ENCODE peak calls at places on chromosomes 16 and 17, in nine cellular contexts. S, Z, F, A, D, U, H, X and K are unnamed samples.

GRCh38 chr16:74650966-74651567 is 15.6 kb downstream of the RFWD3 start:
- DNase-seq in S (no peak), Z (no peak), F (no peak), A (peak), D (peak), U (no peak), H (no peak), X (no peak), K (no peak)

GRCh38 chr17:47694818-47695663 is 1.1 kb downstream of the TBKBP1 start:
- DNase-seq in S (peak), Z (no peak), F (peak), A (peak), D (peak), U (peak), H (no peak), X (no peak), K (no peak)

GRCh38 chr17:80758793-80759673 is 214.4 kb downstream of the RPTOR start:
- DNase-seq in S (no peak), Z (no peak), F (no peak), A (no peak), D (no peak), U (no peak), H (no peak), X (no peak), K (peak)

GRCh38 chr17:58278661-58279015 is 2.1 kb downstream of the MPO start:
- DNase-seq in S (no peak), Z (no peak), F (no peak), A (no peak), D (no peak), U (no peak), H (no peak), X (no peak), K (no peak)

GRCh38 chr16:77788196-77789084 is at the start of gene VAT1L:
- DNase-seq in S (no peak), Z (peak), F (no peak), A (peak), D (no peak), U (peak), H (no peak), X (peak), K (peak)

GRCh38 chr17:67456889-67457288 is 79.8 kb downstream of the PITPNC1 start:
- DNase-seq in S (no peak), Z (no peak), F (no peak), A (no peak), D (no peak), U (no peak), H (no peak), X (no peak), K (no peak)

GRCh38 chr17:1201132-1201702 is 21.4 kb upstream of the ABR start:
- DNase-seq in S (peak), Z (no peak), F (no peak), A (no peak), D (peak), U (no peak), H (no peak), X (no peak), K (no peak)

GRCh38 chr17:34146440-34147043 is 108.5 kb upstream of the CCL2 start:
- DNase-seq in S (no peak), Z (no peak), F (peak), A (no peak), D (peak), U (no peak), H (peak), X (peak), K (no peak)

GRCh38 chr16:21005008-21005407 is 104.4 kb downstream of the LYRM1 start:
- DNase-seq in S (no peak), Z (no peak), F (no peak), A (no peak), D (no peak), U (no peak), H (no peak), X (no peak), K (no peak)

GRCh38 chr17:45311762-45312476 is 4.9 kb downstream of the MAP3K14 start:
- DNase-seq in S (peak), Z (no peak), F (peak), A (peak), D (peak), U (no peak), H (peak), X (no peak), K (peak)

GRCh38 chr16:89722392-89723278 is 1.3 kb downstream of the ZNF276 start:
- DNase-seq in S (peak), Z (no peak), F (no peak), A (peak), D (no peak), U (no peak), H (peak), X (peak), K (no peak)

GRCh38 chr17:77376795-77377751 is 236.3 kb downstream of the SEC14L1 start:
- DNase-seq in S (no peak), Z (no peak), F (peak), A (peak), D (no peak), U (no peak), H (no peak), X (no peak), K (peak)

GRCh38 chr17:33888455-33888854 is 366.6 kb upstream of the CCL2 start:
- DNase-seq in S (no peak), Z (no peak), F (no peak), A (no peak), D (no peak), U (no peak), H (no peak), X (no peak), K (no peak)

GRCh38 chr17:33218657-33219298 is 74.3 kb downstream of the ASIC2 start:
- DNase-seq in S (no peak), Z (peak), F (no peak), A (no peak), D (no peak), U (no peak), H (no peak), X (no peak), K (no peak)

GRCh38 chr17:67434061-67434525 is 57.0 kb downstream of the PITPNC1 start:
- DNase-seq in S (peak), Z (no peak), F (no peak), A (no peak), D (no peak), U (no peak), H (peak), X (no peak), K (no peak)

GRCh38 chr16:14097182-14097951 is 26.2 kb downstream of the MRTFB start:
- DNase-seq in S (no peak), Z (no peak), F (peak), A (no peak), D (no peak), U (no peak), H (no peak), X (no peak), K (peak)

GRCh38 chr17:66944365-66945203 is 19.9 kb upstream of the CACNG4 start:
- DNase-seq in S (peak), Z (no peak), F (no peak), A (peak), D (no peak), U (no peak), H (no peak), X (no peak), K (no peak)

GRCh38 chr17:75416006-75416405 is 10.5 kb upstream of the GRB2 start:
- DNase-seq in S (no peak), Z (no peak), F (no peak), A (no peak), D (no peak), U (no peak), H (no peak), X (no peak), K (no peak)

GRCh38 chr16:12627394-12627793 is 176.3 kb downstream of the CPPED1 start:
- DNase-seq in S (no peak), Z (no peak), F (no peak), A (no peak), D (no peak), U (no peak), H (no peak), X (no peak), K (no peak)

GRCh38 chr17:80365001-80365965 is 49.7 kb upstream of the ENDOV start:
- DNase-seq in S (peak), Z (no peak), F (no peak), A (no peak), D (no peak), U (no peak), H (no peak), X (no peak), K (no peak)

GRCh38 chr17:42422412-42422957 is 571 bp downstream of the CAVIN1 start:
- DNase-seq in S (peak), Z (peak), F (no peak), A (peak), D (no peak), U (peak), H (no peak), X (no peak), K (no peak)

GRCh38 chr17:37844158-37844976 is 79.8 kb upstream of the TBC1D3K start:
- DNase-seq in S (peak), Z (peak), F (no peak), A (peak), D (peak), U (peak), H (peak), X (no peak), K (no peak)

GRCh38 chr16:53061701-53062159 is 6.9 kb downstream of the CHD9 start:
- DNase-seq in S (peak), Z (no peak), F (no peak), A (no peak), D (peak), U (no peak), H (no peak), X (no peak), K (no peak)

GRCh38 chr17:13647551-13647950 is 45.8 kb upstream of the HS3ST3A1 start:
- DNase-seq in S (no peak), Z (no peak), F (no peak), A (no peak), D (no peak), U (no peak), H (no peak), X (no peak), K (no peak)

GRCh38 chr17:40524243-40524965 is 23.0 kb upstream of the TNS4 start:
- DNase-seq in S (peak), Z (no peak), F (no peak), A (no peak), D (no peak), U (no peak), H (no peak), X (no peak), K (no peak)

GRCh38 chr17:72134560-72135399 is 14.0 kb downstream of the SOX9 start:
- DNase-seq in S (no peak), Z (peak), F (no peak), A (no peak), D (no peak), U (no peak), H (no peak), X (no peak), K (no peak)

GRCh38 chr17:6853764-6854442 is 22.4 kb upstream of the TEKT1 start:
- DNase-seq in S (no peak), Z (no peak), F (peak), A (peak), D (peak), U (no peak), H (no peak), X (no peak), K (no peak)

GRCh38 chr17:81685108-81685507 is 1.3 kb downstream of the HGS start:
- DNase-seq in S (no peak), Z (peak), F (no peak), A (peak), D (peak), U (peak), H (no peak), X (no peak), K (no peak)

GRCh38 chr16:4837733-4838501 is 9.2 kb downstream of the GLYR1 start:
- DNase-seq in S (no peak), Z (no peak), F (no peak), A (no peak), D (no peak), U (no peak), H (no peak), X (no peak), K (no peak)

GRCh38 chr16:27628216-27628945 is 78.4 kb downstream of the KATNIP start:
- DNase-seq in S (no peak), Z (no peak), F (no peak), A (no peak), D (no peak), U (no peak), H (no peak), X (no peak), K (peak)

GRCh38 chr16:29825145-29826044 is 5.1 kb downstream of the MVP start:
- DNase-seq in S (no peak), Z (peak), F (no peak), A (peak), D (no peak), U (peak), H (no peak), X (peak), K (no peak)

GRCh38 chr17:51537996-51538550 is 277.7 kb downstream of the UTP18 start:
- DNase-seq in S (no peak), Z (no peak), F (no peak), A (no peak), D (no peak), U (no peak), H (no peak), X (no peak), K (no peak)

GRCh38 chr16:79348521-79349306 is 251.8 kb downstream of the MAF start:
- DNase-seq in S (no peak), Z (no peak), F (no peak), A (no peak), D (no peak), U (no peak), H (no peak), X (no peak), K (no peak)

GRCh38 chr16:26642047-26642664 is 424.6 kb upstream of the C16orf82 start:
- DNase-seq in S (no peak), Z (no peak), F (no peak), A (no peak), D (peak), U (no peak), H (no peak), X (no peak), K (no peak)

GRCh38 chr16:67279296-67280089 is at the start of gene PLEKHG4:
- DNase-seq in S (peak), Z (peak), F (peak), A (peak), D (peak), U (peak), H (peak), X (peak), K (peak)

GRCh38 chr17:10336393-10336792 is 36.4 kb downstream of the MYH13 start:
- DNase-seq in S (no peak), Z (no peak), F (no peak), A (no peak), D (no peak), U (no peak), H (no peak), X (no peak), K (no peak)